ENCODE peak calls at places on chromosomes 3 and 15, in seven cellular contexts. C is K562, K is HepG2, M is GM12878, I is H1, S is SK-N-SH, E is GM12892. F is an unnamed sample.

GRCh38 chr3:12308517-12308916 is 19.6 kb downstream of the PPARG start:
- DNase-seq in C (no peak), K (peak), M (peak), I (no peak), S (no peak), E (no peak), F (no peak)

GRCh38 chr3:153209596-153209995 is 47.6 kb downstream of the RAP2B start:
- DNase-seq in C (peak), K (no peak), M (no peak), I (peak), S (no peak), E (no peak), F (no peak)

GRCh38 chr15:72970965-72971746 is 81.1 kb upstream of the NEO1 start:
- DNase-seq in C (no peak), K (no peak), M (no peak), I (no peak), S (no peak), E (no peak), F (no peak)

GRCh38 chr3:143484851-143485512 is 363.3 kb downstream of the SLC9A9 start:
- DNase-seq in C (peak), K (no peak), M (no peak), I (no peak), S (no peak), E (no peak), F (no peak)

GRCh38 chr15:47376190-47376589 is 341.1 kb upstream of the SEMA6D start:
- DNase-seq in C (no peak), K (no peak), M (no peak), I (no peak), S (no peak), E (no peak), F (no peak)

GRCh38 chr3:101925564-101925963 is 76.2 kb downstream of the NFKBIZ start:
- DNase-seq in C (no peak), K (no peak), M (no peak), I (no peak), S (no peak), E (no peak), F (no peak)

GRCh38 chr15:91548588-91548987 is 304.9 kb upstream of the SLCO3A1 start:
- DNase-seq in C (no peak), K (no peak), M (no peak), I (no peak), S (no peak), E (no peak), F (no peak)

GRCh38 chr3:133955892-133956291 is 60.2 kb upstream of the RAB6B start:
- DNase-seq in C (no peak), K (no peak), M (no peak), I (no peak), S (peak), E (no peak), F (no peak)

GRCh38 chr3:172465281-172465680 is 17.0 kb upstream of the GHSR start:
- DNase-seq in C (no peak), K (no peak), M (no peak), I (no peak), S (no peak), E (no peak), F (no peak)

GRCh38 chr15:63611217-63611616 is 14.0 kb downstream of the FBXL22 start:
- DNase-seq in C (no peak), K (no peak), M (no peak), I (no peak), S (no peak), E (no peak), F (no peak)

GRCh38 chr3:13379191-13379830 is 40.8 kb downstream of the NUP210 start:
- DNase-seq in C (no peak), K (no peak), M (no peak), I (no peak), S (no peak), E (no peak), F (no peak)

GRCh38 chr3:114445233-114445632 is 151.4 kb downstream of the TIGIT start:
- DNase-seq in C (no peak), K (no peak), M (no peak), I (no peak), S (no peak), E (no peak), F (no peak)

GRCh38 chr15:31270767-31271166 is 55.9 kb upstream of the KLF13 start:
- DNase-seq in C (no peak), K (no peak), M (no peak), I (no peak), S (peak), E (no peak), F (no peak)

GRCh38 chr3:12833226-12834161 is 7.9 kb downstream of the RPL32 start:
- DNase-seq in C (peak), K (no peak), M (no peak), I (no peak), S (no peak), E (no peak), F (no peak)

GRCh38 chr3:14137445-14137844 is 12.6 kb downstream of the TMEM43 start:
- DNase-seq in C (no peak), K (no peak), M (no peak), I (no peak), S (no peak), E (no peak), F (no peak)

GRCh38 chr15:96353378-96353930 is 23.0 kb downstream of the NR2F2 start:
- DNase-seq in C (no peak), K (no peak), M (no peak), I (no peak), S (no peak), E (no peak), F (no peak)

GRCh38 chr15:81785181-81785580 is 260.6 kb downstream of the MEX3B start:
- DNase-seq in C (no peak), K (no peak), M (no peak), I (no peak), S (no peak), E (no peak), F (no peak)

GRCh38 chr3:89114841-89115223 is 7.4 kb downstream of the EPHA3 start:
- DNase-seq in C (no peak), K (no peak), M (no peak), I (no peak), S (no peak), E (no peak), F (no peak)
- TF ChIP-seq TAF1 in C (no peak), K (no peak), M (no peak), I (no peak), S (no peak), E (no peak), F (no peak)

DNA sequence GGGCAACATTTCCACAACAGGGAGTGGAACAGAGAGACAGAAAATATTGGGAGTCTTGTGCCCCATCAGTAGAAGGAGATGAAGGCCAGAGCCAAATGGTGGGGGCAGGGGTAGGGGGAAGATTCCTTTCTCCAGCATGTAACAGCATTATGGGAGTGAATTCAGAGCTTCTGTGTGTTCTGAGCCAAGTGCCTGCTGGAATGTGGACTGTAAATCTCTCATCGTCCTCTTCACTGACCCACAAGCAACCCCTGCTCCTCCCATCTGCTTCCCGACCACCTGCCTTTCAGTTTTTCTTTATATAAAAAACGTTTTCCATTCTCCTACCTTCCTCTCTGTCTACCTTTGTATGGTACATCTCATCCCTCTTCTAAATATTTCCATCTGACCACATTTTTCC is 344.2 kb upstream of the TPRG1 start:
- DNase-seq in C (no peak), K (no peak), M (no peak), I (no peak), S (no peak), E (no peak), F (no peak)
- TF ChIP-seq TAF1 in C (no peak), K (no peak), M (no peak), I (no peak), S (no peak), E (no peak), F (no peak)

GRCh38 chr3:11138371-11138770 is 15.9 kb upstream of the HRH1 start:
- DNase-seq in C (no peak), K (no peak), M (no peak), I (no peak), S (no peak), E (no peak), F (no peak)
- TF ChIP-seq TAF1 in C (no peak), K (no peak), M (no peak), I (no peak), S (no peak), E (no peak), F (no peak)

GRCh38 chr15:80160570-80161156 is 7.9 kb downstream of the FAH start:
- DNase-seq in C (peak), K (peak), M (peak), I (no peak), S (no peak), E (peak), F (peak)
- TF ChIP-seq TAF1 in C (no peak), K (no peak), M (no peak), I (no peak), S (no peak), E (no peak), F (no peak)

GRCh38 chr15:84715442-84716035 is 400 bp downstream of the SEC11A start:
- DNase-seq in C (peak), K (no peak), M (no peak), I (no peak), S (peak), E (no peak), F (no peak)
- TF ChIP-seq TAF1 in C (no peak), K (no peak), M (no peak), I (no peak), S (no peak), E (no peak), F (no peak)

DNA sequence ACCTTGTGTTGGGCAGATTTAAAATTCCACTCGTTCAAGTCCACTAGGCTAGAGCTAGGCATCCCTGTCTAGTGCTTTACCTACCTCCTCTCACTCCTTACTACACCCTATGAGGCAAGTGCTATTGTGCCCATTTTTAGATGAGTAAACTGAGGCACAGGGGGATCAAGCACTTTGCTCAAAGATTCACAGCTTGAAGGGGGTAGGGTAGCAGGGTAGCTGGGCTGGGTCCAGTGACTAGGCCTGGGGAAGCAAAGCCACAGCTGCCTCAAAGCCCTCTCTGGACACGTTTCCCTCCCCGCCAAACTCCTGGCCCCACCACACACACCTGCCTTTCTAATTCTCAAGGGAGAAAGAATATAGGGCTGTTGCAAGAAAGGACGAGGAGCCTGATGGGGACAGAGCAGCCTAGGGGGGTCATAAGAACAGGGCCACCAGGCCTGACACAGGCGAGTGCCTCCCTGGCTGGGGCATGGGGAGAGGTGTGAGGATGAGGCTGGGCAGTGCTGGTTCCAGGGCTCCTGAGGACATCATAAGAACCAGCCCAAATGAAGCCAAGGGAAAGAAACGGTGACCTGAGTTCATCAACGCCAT is 34.8 kb upstream of the SFMBT1 start:
- DNase-seq in C (no peak), K (no peak), M (no peak), I (no peak), S (no peak), E (no peak), F (no peak)
- TF ChIP-seq TAF1 in C (no peak), K (no peak), M (no peak), I (no peak), S (no peak), E (no peak), F (no peak)

GRCh38 chr3:34140606-34141005 is 342.2 kb downstream of the PDCD6IP start:
- DNase-seq in C (no peak), K (no peak), M (no peak), I (no peak), S (no peak), E (no peak), F (no peak)

DNA sequence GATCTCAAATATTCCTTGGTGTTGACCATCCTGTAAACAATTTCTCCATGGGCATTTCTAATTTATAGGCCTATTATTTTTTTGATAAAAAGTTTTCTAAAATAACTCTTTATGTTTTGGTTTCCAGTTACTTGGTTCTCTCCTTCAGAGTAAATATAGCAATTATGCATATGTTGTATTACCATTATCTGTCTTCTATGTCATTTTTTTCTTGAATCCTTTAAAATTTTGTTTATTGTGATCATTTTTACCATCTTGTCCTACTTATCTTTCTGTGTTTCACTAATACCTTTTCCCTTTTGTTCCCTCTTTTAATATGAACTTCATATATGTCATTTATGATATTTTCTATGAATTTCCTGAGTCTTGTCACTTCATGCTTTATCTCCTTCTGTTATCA is 341.1 kb downstream of the PDCD6IP start:
- DNase-seq in C (no peak), K (no peak), M (no peak), I (no peak), S (no peak), E (no peak), F (no peak)
- TF ChIP-seq TAF1 in C (no peak), K (no peak), M (no peak), I (no peak), S (no peak), E (no peak), F (no peak)

F was measured in GM12891.